ENCODE peak calls at places on chromosomes 13 and 19, in four cellular contexts. One of them, this sample, is unnamed.

GRCh38 chr13:113670541-113670940 is 3.5 kb downstream of the GRK1 start:
- DNase-seq in WTC11: peak
- DNase-seq in K562: no peak
- DNase-seq in GM12878: no peak
- DNase-seq in this sample: no peak

GRCh38 chr13:42762917-42763316 is 18.5 kb upstream of the FAM216B start:
- DNase-seq in WTC11: no peak
- DNase-seq in K562: no peak
- DNase-seq in GM12878: no peak
- DNase-seq in this sample: no peak

GRCh38 chr19:49896863-49897621 is at the start of gene IL4I1:
- DNase-seq in WTC11: no peak
- DNase-seq in K562: no peak
- DNase-seq in GM12878: peak
- DNase-seq in this sample: no peak

GRCh38 chr13:77751513-77752456 is 54.3 kb downstream of the SLAIN1 start:
- DNase-seq in WTC11: peak
- DNase-seq in K562: peak
- DNase-seq in GM12878: peak
- DNase-seq in this sample: peak

GRCh38 chr19:46713781-46714522 is 3.0 kb downstream of the PRKD2 start:
- DNase-seq in WTC11: peak
- DNase-seq in K562: peak
- DNase-seq in GM12878: no peak
- DNase-seq in this sample: peak

GRCh38 chr19:32022946-32023832 is 322.2 kb upstream of the ZNF507 start:
- DNase-seq in WTC11: no peak
- DNase-seq in K562: no peak
- DNase-seq in GM12878: no peak
- DNase-seq in this sample: peak

GRCh38 chr19:35347171-35347929 is at the start of gene FFAR1:
- DNase-seq in WTC11: no peak
- DNase-seq in K562: no peak
- DNase-seq in GM12878: peak
- DNase-seq in this sample: no peak

GRCh38 chr19:30711296-30711695 is 339.1 kb downstream of the ZNF536 start:
- DNase-seq in WTC11: no peak
- DNase-seq in K562: no peak
- DNase-seq in GM12878: no peak
- DNase-seq in this sample: no peak

GRCh38 chr19:51794865-51795490 is at the start of gene FPR3:
- DNase-seq in WTC11: no peak
- DNase-seq in K562: no peak
- DNase-seq in GM12878: no peak
- DNase-seq in this sample: no peak

GRCh38 chr19:42563352-42564210 is 31.1 kb downstream of the CEACAM8 start:
- DNase-seq in WTC11: peak
- DNase-seq in K562: peak
- DNase-seq in GM12878: no peak
- DNase-seq in this sample: peak

GRCh38 chr19:1673645-1674292 is 21.4 kb upstream of the TCF3 start:
- DNase-seq in WTC11: no peak
- DNase-seq in K562: no peak
- DNase-seq in GM12878: no peak
- DNase-seq in this sample: no peak

GRCh38 chr13:90485441-90485840 is 862.0 kb upstream of the MIR17HG start:
- DNase-seq in WTC11: no peak
- DNase-seq in K562: no peak
- DNase-seq in GM12878: no peak
- DNase-seq in this sample: no peak

GRCh38 chr13:64397699-64398098 is 2832.4 kb downstream of the PCDH9 start:
- DNase-seq in WTC11: no peak
- DNase-seq in K562: no peak
- DNase-seq in GM12878: no peak
- DNase-seq in this sample: no peak
- TF ChIP-seq SP1 in WTC11: no peak
- TF ChIP-seq SP1 in K562: no peak
- TF ChIP-seq SP1 in GM12878: no peak
- TF ChIP-seq SP1 in this sample: no peak

DNA sequence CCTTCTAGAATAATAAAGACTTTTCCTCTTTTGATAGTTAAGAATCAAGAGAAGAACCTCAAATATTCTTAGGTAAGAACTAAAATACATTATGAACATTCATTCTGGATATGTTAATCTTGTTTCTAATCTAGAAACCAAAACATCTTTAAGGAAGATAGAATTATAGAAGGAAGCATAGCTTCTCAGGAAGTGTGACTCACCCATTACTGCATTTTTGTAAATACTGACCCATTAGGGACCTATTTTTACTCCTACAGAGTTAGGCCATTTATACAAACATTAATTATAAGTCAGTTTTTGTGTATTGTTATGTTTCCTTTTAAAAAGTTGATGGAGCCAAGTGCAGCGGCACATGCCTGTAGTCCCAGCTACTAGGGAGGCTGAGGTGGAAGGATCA is 147.1 kb downstream of the NUFIP1 start:
- DNase-seq in WTC11: no peak
- DNase-seq in K562: no peak
- DNase-seq in GM12878: no peak
- DNase-seq in this sample: no peak
- TF ChIP-seq NR2C2 in WTC11: no peak
- TF ChIP-seq NR2C2 in K562: no peak
- TF ChIP-seq NR2C2 in GM12878: no peak
- TF ChIP-seq NR2C2 in this sample: no peak

GRCh38 chr19:28883241-28883693 is 329.7 kb downstream of the UQCRFS1 start:
- DNase-seq in WTC11: no peak
- DNase-seq in K562: no peak
- DNase-seq in GM12878: no peak
- DNase-seq in this sample: no peak
- TF ChIP-seq SP1 in WTC11: no peak
- TF ChIP-seq SP1 in K562: no peak
- TF ChIP-seq SP1 in GM12878: no peak
- TF ChIP-seq SP1 in this sample: no peak

GRCh38 chr19:40464059-40465024 is 1.2 kb downstream of the BLVRB start:
- DNase-seq in WTC11: peak
- DNase-seq in K562: peak
- DNase-seq in GM12878: no peak
- DNase-seq in this sample: peak

GRCh38 chr19:40467007-40467565 is 285 bp downstream of the SPTBN4 start:
- DNase-seq in WTC11: peak
- DNase-seq in K562: no peak
- DNase-seq in GM12878: no peak
- DNase-seq in this sample: no peak

GRCh38 chr19:40465781-40466218 is 255 bp upstream of the BLVRB start:
- DNase-seq in WTC11: peak
- DNase-seq in K562: peak
- DNase-seq in GM12878: peak
- DNase-seq in this sample: peak

GRCh38 chr19:40465025-40465780 is at the start of gene BLVRB:
- DNase-seq in WTC11: no peak
- DNase-seq in K562: no peak
- DNase-seq in GM12878: no peak
- DNase-seq in this sample: peak

DNA sequence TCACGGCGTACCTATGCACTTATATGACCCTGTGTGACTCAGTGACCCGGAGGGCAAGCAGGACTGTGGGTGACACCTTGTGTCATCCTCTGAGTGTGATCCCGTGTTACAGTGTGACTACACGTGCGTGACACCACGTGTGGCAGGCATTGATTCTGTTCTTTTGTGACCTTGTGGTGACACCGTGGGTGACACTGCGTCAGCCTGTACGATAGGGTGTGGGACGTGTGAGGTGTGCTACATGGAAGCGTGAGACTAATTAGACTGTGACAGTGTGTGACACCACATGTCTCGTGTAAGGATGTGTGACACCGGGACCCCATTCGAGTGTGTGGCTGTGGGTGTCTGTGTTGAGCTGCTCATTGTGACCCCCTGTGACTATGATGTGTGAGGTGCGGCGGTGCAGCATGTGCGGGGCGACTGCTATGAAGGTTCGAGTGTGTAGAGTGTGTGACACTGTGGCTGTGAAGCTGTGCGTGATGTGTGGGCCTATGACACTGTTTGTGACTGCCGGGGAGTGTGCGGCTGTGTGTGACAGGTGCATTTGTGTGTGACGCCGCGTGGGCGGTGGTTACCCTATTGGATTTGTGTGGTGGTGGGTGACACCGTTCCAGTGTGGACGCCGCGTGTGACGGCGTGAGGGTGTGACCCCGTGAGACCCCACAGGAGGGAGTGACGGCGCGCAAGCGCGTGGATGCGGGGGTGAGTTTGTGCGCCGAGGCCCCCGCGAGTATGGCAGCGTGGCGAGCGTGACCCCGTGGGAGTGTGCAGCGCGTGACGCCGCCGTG is at the start of gene SPTBN4:
- DNase-seq in WTC11: no peak
- DNase-seq in K562: no peak
- DNase-seq in GM12878: peak
- DNase-seq in this sample: no peak
- TF ChIP-seq NR2C2 in WTC11: no peak
- TF ChIP-seq NR2C2 in K562: peak
- TF ChIP-seq NR2C2 in GM12878: no peak
- TF ChIP-seq NR2C2 in this sample: no peak

GRCh38 chr13:47478985-47479384 is 522.1 kb downstream of the SUCLA2 start:
- DNase-seq in WTC11: no peak
- DNase-seq in K562: no peak
- DNase-seq in GM12878: no peak
- DNase-seq in this sample: no peak
- TF ChIP-seq SP1 in WTC11: no peak
- TF ChIP-seq SP1 in K562: no peak
- TF ChIP-seq SP1 in GM12878: no peak
- TF ChIP-seq SP1 in this sample: no peak

GRCh38 chr19:3528080-3528479 is 10.9 kb upstream of the TEKTIP1 start:
- DNase-seq in WTC11: no peak
- DNase-seq in K562: no peak
- DNase-seq in GM12878: no peak
- DNase-seq in this sample: no peak
- TF ChIP-seq NR2C2 in WTC11: no peak
- TF ChIP-seq NR2C2 in K562: no peak
- TF ChIP-seq NR2C2 in GM12878: no peak
- TF ChIP-seq NR2C2 in this sample: no peak

GRCh38 chr13:89027694-89028306 is 1356.6 kb downstream of the SLITRK5 start:
- DNase-seq in WTC11: no peak
- DNase-seq in K562: no peak
- DNase-seq in GM12878: no peak
- DNase-seq in this sample: no peak

GRCh38 chr13:89034015-89034414 is 1362.8 kb downstream of the SLITRK5 start:
- DNase-seq in WTC11: no peak
- DNase-seq in K562: no peak
- DNase-seq in GM12878: no peak
- DNase-seq in this sample: no peak

DNA sequence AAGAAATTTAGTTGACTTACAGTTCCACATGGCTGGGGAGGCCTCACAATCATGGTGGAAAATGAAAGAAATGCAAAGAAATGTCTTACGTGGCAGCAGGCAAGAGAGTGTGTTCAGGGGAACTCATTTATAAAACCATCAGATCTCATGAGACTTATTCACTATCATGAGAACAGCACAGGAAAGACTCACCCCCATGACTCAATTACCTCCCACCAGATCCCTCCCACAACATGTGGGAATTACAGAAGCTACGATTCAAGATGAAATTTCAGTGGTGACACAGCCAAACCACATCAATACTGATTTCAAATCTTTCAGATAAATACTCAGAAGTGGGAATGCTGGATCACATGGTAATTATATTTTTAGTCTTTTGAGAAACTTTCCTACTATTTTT is 1357.9 kb downstream of the SLITRK5 start:
- DNase-seq in WTC11: no peak
- DNase-seq in K562: no peak
- DNase-seq in GM12878: no peak
- DNase-seq in this sample: no peak
- TF ChIP-seq SP1 in WTC11: no peak
- TF ChIP-seq SP1 in K562: no peak
- TF ChIP-seq SP1 in GM12878: no peak
- TF ChIP-seq SP1 in this sample: no peak

GRCh38 chr13:46179576-46180368 is 2.2 kb downstream of the LCP1 start:
- DNase-seq in WTC11: no peak
- DNase-seq in K562: peak
- DNase-seq in GM12878: no peak
- DNase-seq in this sample: no peak
- TF ChIP-seq NR2C2 in WTC11: no peak
- TF ChIP-seq NR2C2 in K562: peak
- TF ChIP-seq NR2C2 in GM12878: no peak
- TF ChIP-seq NR2C2 in this sample: no peak

GRCh38 chr19:33238750-33239149 is 13.1 kb upstream of the SLC7A10 start:
- DNase-seq in WTC11: no peak
- DNase-seq in K562: no peak
- DNase-seq in GM12878: no peak
- DNase-seq in this sample: no peak

GRCh38 chr19:33234736-33235135 is 9.1 kb upstream of the SLC7A10 start:
- DNase-seq in WTC11: no peak
- DNase-seq in K562: no peak
- DNase-seq in GM12878: no peak
- DNase-seq in this sample: no peak

GRCh38 chr19:33235269-33235995 is 9.8 kb upstream of the SLC7A10 start:
- DNase-seq in WTC11: peak
- DNase-seq in K562: peak
- DNase-seq in GM12878: peak
- DNase-seq in this sample: peak

GRCh38 chr19:33235996-33236350 is 10.3 kb upstream of the SLC7A10 start:
- DNase-seq in WTC11: no peak
- DNase-seq in K562: no peak
- DNase-seq in GM12878: no peak
- DNase-seq in this sample: no peak

GRCh38 chr19:33236696-33237390 is 11.2 kb upstream of the SLC7A10 start:
- DNase-seq in WTC11: no peak
- DNase-seq in K562: no peak
- DNase-seq in GM12878: no peak
- DNase-seq in this sample: no peak
- TF ChIP-seq SP1 in WTC11: no peak
- TF ChIP-seq SP1 in K562: no peak
- TF ChIP-seq SP1 in GM12878: no peak
- TF ChIP-seq SP1 in this sample: no peak

GRCh38 chr13:99414048-99414995 is 87.0 kb upstream of the TM9SF2 start:
- DNase-seq in WTC11: no peak
- DNase-seq in K562: no peak
- DNase-seq in GM12878: no peak
- DNase-seq in this sample: no peak
- TF ChIP-seq NR2C2 in WTC11: no peak
- TF ChIP-seq NR2C2 in K562: no peak
- TF ChIP-seq NR2C2 in GM12878: no peak
- TF ChIP-seq NR2C2 in this sample: no peak